ENCODE peak calls at places on chromosomes 11 and 22, in nine cellular contexts. E is endothelial cell of umbilical vein; M is neuronal stem cell; H is adrenal gland; G is stomach; T is A549; O is esophagus muscularis mucosa; F is colonic mucosa; U is CD8-positive, alpha-beta memory T cell. L is an unnamed sample.
A peak's percentile ranks its signal among the peaks of the same experiment; 100 is the strongest.

GRCh38 chr22:46073683-46074504 is 76.4 kb upstream of the PPARA start:
- DNase-seq in M (no peak), O (no peak), E (peak; percentile 53), H (peak; percentile 80), T (no peak), F (no peak), G (peak; percentile 43), U (no peak), L (peak; percentile 82)

GRCh38 chr22:45647532-45648225 is 24.0 kb upstream of the ATXN10 start:
- DNase-seq in G (no peak), T (no peak), U (no peak), F (no peak), H (no peak), O (no peak), M (no peak), E (no peak), L (no peak)

GRCh38 chr11:130873766-130874165 is 42.5 kb downstream of the SNX19 start:
- DNase-seq in H (no peak), T (no peak), E (peak; percentile 37), F (no peak), M (no peak), U (no peak), G (no peak), O (no peak), L (peak; percentile 47)

GRCh38 chr11:114441921-114442320 is 2.7 kb downstream of the REXO2 start:
- DNase-seq in E (no peak), U (no peak), F (no peak), M (no peak), G (no peak), T (no peak), O (no peak), H (no peak), L (peak; percentile 12)

GRCh38 chr22:38733329-38734202 is 22.2 kb downstream of the SUN2 start:
- DNase-seq in M (no peak), U (peak; percentile 43), T (peak; percentile 29), O (peak; percentile 95), H (peak; percentile 76), E (peak; percentile 19), F (peak; percentile 76), G (peak; percentile 77), L (peak; percentile 51)

GRCh38 chr11:130508913-130509312 is 60.5 kb downstream of the ADAMTS15 start:
- DNase-seq in O (no peak), F (no peak), U (no peak), E (no peak), G (no peak), T (no peak), H (no peak), M (no peak), L (no peak)

GRCh38 chr22:24501366-24502005 is 6.4 kb downstream of the UPB1 start:
- DNase-seq in U (no peak), T (no peak), H (no peak), E (no peak), M (no peak), O (no peak), G (no peak), F (no peak), L (no peak)

GRCh38 chr11:37402663-37403062 is 804.6 kb upstream of the RAG2 start:
- DNase-seq in O (no peak), F (no peak), U (no peak), H (no peak), G (no peak), T (no peak), E (no peak), M (no peak), L (no peak)

GRCh38 chr22:27798526-27799333 is 2.8 kb downstream of the MN1 start:
- DNase-seq in G (no peak), U (no peak), E (no peak), M (no peak), T (no peak), H (no peak), O (no peak), F (no peak), L (peak; percentile 56)

GRCh38 chr22:17077255-17077654 is 7.5 kb upstream of the IL17RA start:
- DNase-seq in O (no peak), T (no peak), U (no peak), E (no peak), M (no peak), F (no peak), G (no peak), H (no peak), L (peak; percentile 46)

GRCh38 chr22:41537203-41537602 is 7.1 kb downstream of the POLR3H start:
- DNase-seq in T (no peak), H (no peak), E (no peak), M (no peak), G (no peak), U (no peak), O (no peak), F (no peak), L (no peak)
- H3K4me1 ChIP-seq in T (peaks cover 3% of the 10 kb centered on the region), H (peaks cover 9% of the 10 kb centered on the region), E (no peaks in the 10 kb centered on the region), M (peaks cover 1% of the 10 kb centered on the region), G (peaks cover 52% of the 10 kb centered on the region), U (no peaks in the 10 kb centered on the region), O (peaks cover 55% of the 10 kb centered on the region), F (no peaks in the 10 kb centered on the region), L (peaks cover 29% of the 10 kb centered on the region)

GRCh38 chr11:101288392-101288791 is 158.8 kb upstream of the PGR start:
- DNase-seq in F (no peak), M (no peak), G (no peak), T (no peak), E (no peak), O (no peak), U (no peak), H (no peak), L (no peak)
- H3K9me3 ChIP-seq in F (no peaks in the 10 kb centered on the region), M (peaks cover 2% of the 10 kb centered on the region), G (peaks cover 16% of the 10 kb centered on the region), T (no peaks in the 10 kb centered on the region), E (peaks cover 8% of the 10 kb centered on the region), O (no peaks in the 10 kb centered on the region), U (no peaks in the 10 kb centered on the region), H (no peaks in the 10 kb centered on the region), L (peaks cover 20% of the 10 kb centered on the region)

GRCh38 chr11:7635137-7635536 is 38.2 kb downstream of the CYB5R2 start:
- DNase-seq in M (no peak), E (no peak), U (no peak), T (no peak), H (no peak), O (no peak), G (peak; percentile 44), F (no peak), L (no peak)
- H3K4me3 ChIP-seq in M (no peak overlapping the region), E (no peak overlapping the region), U (no peak overlapping the region), T (no peak overlapping the region), H (no peak overlapping the region), O (no peak overlapping the region), G (no peak overlapping the region), F (no peak overlapping the region), L (no peak overlapping the region)

GRCh38 chr11:126140106-126140931 is 71.1 kb downstream of the RPUSD4 start:
- DNase-seq in F (no peak), T (no peak), E (no peak), U (no peak), O (no peak), H (no peak), M (no peak), G (no peak), L (peak; percentile 55)
- H3K4me1 ChIP-seq in F (no peaks in the 10 kb centered on the region), T (no peaks in the 10 kb centered on the region), E (no peaks in the 10 kb centered on the region), U (no peaks in the 10 kb centered on the region), O (peaks cover 68% of the 10 kb centered on the region), H (no peaks in the 10 kb centered on the region), M (peaks cover 11% of the 10 kb centered on the region), G (peaks cover 61% of the 10 kb centered on the region), L (peaks cover 64% of the 10 kb centered on the region)

DNA sequence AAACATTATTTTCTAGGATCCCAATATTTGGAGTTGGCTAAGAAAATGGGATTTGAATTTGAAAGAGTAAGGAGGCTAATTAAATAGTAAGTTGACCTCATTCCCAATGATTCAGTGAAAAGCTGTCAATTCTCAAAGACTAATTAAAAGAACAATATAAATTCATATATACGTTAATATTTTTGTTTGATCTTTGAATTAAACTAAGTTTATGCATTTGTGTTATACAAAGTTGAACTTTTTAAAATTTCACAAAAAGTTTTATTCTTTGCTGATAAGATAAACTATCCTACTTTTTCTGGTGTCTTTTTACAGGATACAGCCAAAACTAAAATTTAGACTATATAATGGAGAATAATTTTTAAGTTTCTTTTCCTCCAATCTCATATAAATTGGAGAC is at the start of gene OR5L1:
- DNase-seq in M (no peak), E (no peak), G (no peak), U (no peak), F (no peak), O (no peak), T (no peak), H (no peak), L (no peak)
- H3K9me3 ChIP-seq in M (peaks cover 10% of the 10 kb centered on the region), E (peaks cover 2% of the 10 kb centered on the region), G (peaks cover 12% of the 10 kb centered on the region), U (no peaks in the 10 kb centered on the region), F (no peaks in the 10 kb centered on the region), O (no peaks in the 10 kb centered on the region), T (no peaks in the 10 kb centered on the region), H (no peaks in the 10 kb centered on the region), L (no peaks in the 10 kb centered on the region)

GRCh38 chr11:128367573-128367972 is 219.8 kb downstream of the ETS1 start:
- DNase-seq in E (no peak), G (no peak), F (no peak), M (no peak), O (no peak), T (no peak), H (no peak), U (peak; percentile 28), L (no peak)
- H3K4me3 ChIP-seq in E (no peak overlapping the region), G (no peak overlapping the region), F (no peak overlapping the region), M (no peak overlapping the region), O (no peak overlapping the region), T (no peak overlapping the region), H (no peak overlapping the region), U (no peak overlapping the region), L (no peak overlapping the region)

GRCh38 chr11:35141538-35141937 is 2.6 kb downstream of the CD44 start:
- DNase-seq in G (peak; percentile 60), M (no peak), H (peak; percentile 60), T (no peak), O (peak; percentile 96), E (no peak), F (peak; percentile 88), U (no peak), L (no peak)
- H3K4me1 ChIP-seq in G (peaks cover 73% of the 10 kb centered on the region), M (peaks cover 2% of the 10 kb centered on the region), H (no peaks in the 10 kb centered on the region), T (peaks cover 69% of the 10 kb centered on the region), O (peaks cover 70% of the 10 kb centered on the region), E (peaks cover 30% of the 10 kb centered on the region), F (peaks cover 13% of the 10 kb centered on the region), U (peaks cover 64% of the 10 kb centered on the region), L (peaks cover 55% of the 10 kb centered on the region)

DNA sequence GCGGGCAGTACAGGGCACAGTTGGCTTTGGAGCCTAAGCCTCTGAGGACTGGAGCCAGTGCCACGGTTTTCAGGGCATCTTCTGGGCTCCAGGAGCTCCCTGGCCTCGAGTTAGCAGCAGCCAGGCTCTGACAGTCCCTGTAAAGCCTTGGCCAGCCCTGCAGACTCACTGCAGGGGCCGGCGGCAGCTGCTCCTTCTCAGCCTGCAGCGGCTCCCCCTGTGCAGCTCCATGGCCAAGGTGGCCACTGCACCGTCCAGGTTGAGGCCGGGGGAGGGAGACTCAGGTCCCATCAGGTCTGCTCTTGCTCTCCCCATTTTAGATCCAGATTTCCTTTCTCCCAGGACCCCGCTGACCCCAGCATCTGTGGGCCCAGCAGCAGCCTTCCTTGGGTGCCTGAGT is 1461.1 kb downstream of the BRD1 start:
- DNase-seq in O (no peak), F (no peak), M (no peak), H (no peak), E (no peak), U (no peak), G (peak; percentile 17), T (no peak), L (no peak)
- H3K9me3 ChIP-seq in O (no peaks in the 10 kb centered on the region), F (no peaks in the 10 kb centered on the region), M (no peaks in the 10 kb centered on the region), H (no peaks in the 10 kb centered on the region), E (peaks cover 4% of the 10 kb centered on the region), U (no peaks in the 10 kb centered on the region), G (no peaks in the 10 kb centered on the region), T (no peaks in the 10 kb centered on the region), L (no peaks in the 10 kb centered on the region)

GRCh38 chr11:20022363-20023081 is 137.8 kb downstream of the DBX1 start:
- DNase-seq in H (no peak), T (peak; percentile 50), E (peak; percentile 90), O (no peak), G (no peak), U (no peak), M (peak; percentile 81), F (no peak), L (peak; percentile 57)
- H3K4me3 ChIP-seq in H (no peak overlapping the region), T (peak overlapping the region; percentile 49), E (peak overlapping the region; percentile 13), O (no peak overlapping the region), G (no peak overlapping the region), U (no peak overlapping the region), M (peak overlapping the region; percentile 44), F (no peak overlapping the region), L (no peak overlapping the region)

L was measured in adipocyte.